ENCODE peak calls at places on chromosome 17, in six cellular contexts. Z, C, Y, B, G and A are unnamed samples.

GRCh38 chr17:21474815-21475214 is 98.7 kb downstream of the KCNJ12 start:
- DNase-seq in Z (no peak), B (no peak), Y (no peak), G (no peak), C (no peak), A (no peak)

GRCh38 chr17:82881900-82882714 is 42.3 kb upstream of the ZNF750 start:
- DNase-seq in C (no peak), G (no peak), B (no peak), Y (no peak), Z (no peak), A (no peak)

GRCh38 chr17:30824002-30824355 is 513 bp downstream of the CRLF3 start:
- DNase-seq in Y (no peak), Z (peak; percentile 27), B (peak; percentile 43), G (no peak), C (no peak), A (no peak)

GRCh38 chr17:51434434-51435170 is 174.3 kb downstream of the UTP18 start:
- DNase-seq in Z (no peak), G (no peak), Y (peak; percentile 52), C (no peak), B (no peak), A (no peak)

GRCh38 chr17:4721203-4722135 is 9.8 kb upstream of the MED11 start:
- DNase-seq in Y (peak; percentile 98), G (no peak), Z (no peak), B (no peak), C (no peak), A (peak; percentile 6)

GRCh38 chr17:28967240-28968135 is 16.2 kb upstream of the PHF12 start:
- DNase-seq in B (no peak), G (no peak), Y (no peak), C (no peak), Z (no peak), A (no peak)

GRCh38 chr17:32723310-32723955 is 153.5 kb downstream of the MYO1D start:
- DNase-seq in Z (no peak), B (no peak), G (no peak), C (no peak), Y (no peak), A (no peak)

GRCh38 chr17:38320482-38320881 is 23.3 kb downstream of the GPR179 start:
- DNase-seq in B (no peak), G (no peak), C (no peak), Y (peak; percentile 97), Z (no peak), A (no peak)

GRCh38 chr17:6910987-6911603 is 79.6 kb upstream of the TEKT1 start:
- DNase-seq in Z (no peak), Y (no peak), B (peak; percentile 23), G (no peak), C (no peak), A (peak; percentile 61)

GRCh38 chr17:81928497-81929252 is 1.1 kb upstream of the MAFG start:
- DNase-seq in C (no peak), G (no peak), Y (no peak), B (no peak), Z (no peak), A (no peak)

GRCh38 chr17:5355416-5356129 is 63.9 kb downstream of the NUP88 start:
- DNase-seq in G (no peak), Y (no peak), C (no peak), Z (no peak), B (no peak), A (no peak)

GRCh38 chr17:27466748-27467375 is 10.6 kb downstream of the KSR1 start:
- DNase-seq in B (peak; percentile 81), Z (peak; percentile 81), C (no peak), Y (no peak), G (no peak), A (no peak)

GRCh38 chr17:50893183-50893993 is 27.2 kb upstream of the TOB1 start:
- DNase-seq in C (peak; percentile 56), G (no peak), Z (no peak), Y (peak; percentile 77), B (no peak), A (peak; percentile 78)